ENCODE peak calls at places on chromosomes 2 and 18, in five cellular contexts. J, Z, A, U and O are unnamed samples.

GRCh38 chr2:128319773-128320608 is 1.3 kb upstream of the HS6ST1 start:
- DNase-seq in U (no peak), A (no peak), J (peak; percentile 58), Z (peak; percentile 38), O (no peak)

GRCh38 chr2:102138331-102138730 is 4.2 kb upstream of the IL1R1 start:
- DNase-seq in J (no peak), A (no peak), U (peak; percentile 21), Z (no peak), O (no peak)

GRCh38 chr2:232886176-232886575 is 16.1 kb downstream of the SNORC start:
- DNase-seq in Z (no peak), U (no peak), A (no peak), J (no peak), O (no peak)

GRCh38 chr18:79915161-79916127 is 36.0 kb downstream of the SLC66A2 start:
- DNase-seq in U (no peak), A (no peak), J (peak; percentile 45), Z (peak; percentile 39), O (no peak)

GRCh38 chr18:5057348-5058012 is 139.6 kb downstream of the AKAIN1 start:
- DNase-seq in A (peak; percentile 71), Z (peak; percentile 79), U (peak; percentile 12), J (peak; percentile 82), O (peak; percentile 75)

GRCh38 chr2:190408538-190409271 is 550 bp downstream of the MFSD6 start:
- DNase-seq in U (peak; percentile 14), A (peak; percentile 20), Z (peak; percentile 38), J (peak; percentile 61), O (peak; percentile 12)

GRCh38 chr2:219643788-219644398 is 16.5 kb downstream of the SLC4A3 start:
- DNase-seq in U (no peak), Z (peak; percentile 76), J (no peak), A (no peak), O (no peak)

GRCh38 chr2:177314194-177314593 is 49.7 kb upstream of the NFE2L2 start:
- DNase-seq in U (peak; percentile 60), A (no peak), Z (no peak), J (no peak), O (no peak)

GRCh38 chr2:17877811-17878221 is 651 bp upstream of the KCNS3 start:
- DNase-seq in U (peak; percentile 26), J (peak; percentile 58), Z (peak; percentile 44), A (peak; percentile 26), O (peak; percentile 31)

GRCh38 chr18:39561136-39561535 is 1995.5 kb upstream of the CELF4 start:
- DNase-seq in A (no peak), Z (no peak), J (no peak), U (peak; percentile 67), O (no peak)
- H2BK12ac ChIP-seq in A (no peak overlapping the region), Z (no peak overlapping the region), J (no peak overlapping the region), U (no peak overlapping the region), O (no peak overlapping the region)

GRCh38 chr2:171431677-171432167 is 2.1 kb downstream of the METTL8 start:
- DNase-seq in A (no peak), U (no peak), Z (peak; percentile 44), J (peak; percentile 50), O (no peak)

GRCh38 chr2:171433763-171434670 is at the start of the genes DCAF17 and METTL8:
- DNase-seq in Z (peak; percentile 98), A (peak; percentile 95), U (peak; percentile 96), J (peak; percentile 91), O (peak; percentile 94)

GRCh38 chr2:171430516-171431410 is 3.0 kb downstream of the METTL8 start:
- DNase-seq in U (no peak), J (no peak), A (no peak), Z (peak; percentile 55), O (no peak)

GRCh38 chr2:171432969-171433762 is 624 bp downstream of the METTL8 start:
- DNase-seq in Z (peak; percentile 45), J (no peak), A (no peak), U (peak; percentile 52), O (peak; percentile 42)

GRCh38 chr2:171432206-171432968 is 1.4 kb downstream of the METTL8 start:
- DNase-seq in Z (no peak), J (no peak), U (peak; percentile 56), A (no peak), O (no peak)
- H3K4me2 ChIP-seq in Z (peak overlapping the region; percentile 86), J (peak overlapping the region; percentile 96), U (no peak overlapping the region), A (no peak overlapping the region), O (no peak overlapping the region)

GRCh38 chr18:41939326-41939725 is 15.7 kb upstream of the PIK3C3 start:
- DNase-seq in A (no peak), Z (no peak), J (no peak), U (no peak), O (no peak)
- H3K23ac ChIP-seq in A (no peak overlapping the region), Z (no peak overlapping the region), J (no peak overlapping the region), U (no peak overlapping the region), O (no peak overlapping the region)

GRCh38 chr2:20052872-20053281 is 1.4 kb upstream of the LAPTM4A start:
- DNase-seq in U (peak; percentile 78), Z (no peak), J (no peak), A (no peak), O (peak; percentile 51)
- H2BK12ac ChIP-seq in U (no peak overlapping the region), Z (no peak overlapping the region), J (no peak overlapping the region), A (no peak overlapping the region), O (no peak overlapping the region)

DNA sequence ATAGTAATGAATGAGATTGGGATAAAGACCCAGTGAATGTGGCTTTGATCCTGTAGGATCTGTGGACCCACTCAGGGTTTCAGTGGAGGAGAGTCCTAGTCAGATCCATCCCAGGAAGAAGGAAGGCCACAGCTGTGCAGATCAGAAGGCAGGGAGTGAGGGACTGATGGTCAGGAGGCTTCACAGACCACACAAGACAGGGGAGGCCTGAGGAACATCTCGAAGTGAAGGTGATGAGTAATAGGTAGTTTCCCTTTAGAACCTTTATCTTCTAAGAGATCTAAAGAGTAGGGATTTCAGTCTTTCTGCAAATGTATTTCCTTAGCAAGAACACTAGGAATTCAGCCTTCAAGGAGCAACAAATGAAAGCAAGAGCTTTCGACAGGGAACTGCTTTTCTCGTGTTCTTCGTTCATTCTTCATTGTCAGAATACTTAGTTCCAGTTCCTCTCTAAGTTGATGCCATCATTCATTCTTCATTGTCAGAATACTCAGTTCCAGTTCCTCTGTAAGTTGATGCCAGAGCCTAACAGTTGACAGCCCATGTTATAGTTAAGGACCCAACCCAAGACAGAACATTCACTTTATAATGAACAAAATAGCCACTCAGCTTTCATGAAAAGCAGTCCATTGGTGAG is 150.2 kb upstream of the EPAS1 start:
- DNase-seq in J (no peak), Z (no peak), A (no peak), U (no peak), O (peak; percentile 85)
- H3K4me2 ChIP-seq in J (no peak overlapping the region), Z (no peak overlapping the region), A (no peak overlapping the region), U (no peak overlapping the region), O (no peak overlapping the region)

DNA sequence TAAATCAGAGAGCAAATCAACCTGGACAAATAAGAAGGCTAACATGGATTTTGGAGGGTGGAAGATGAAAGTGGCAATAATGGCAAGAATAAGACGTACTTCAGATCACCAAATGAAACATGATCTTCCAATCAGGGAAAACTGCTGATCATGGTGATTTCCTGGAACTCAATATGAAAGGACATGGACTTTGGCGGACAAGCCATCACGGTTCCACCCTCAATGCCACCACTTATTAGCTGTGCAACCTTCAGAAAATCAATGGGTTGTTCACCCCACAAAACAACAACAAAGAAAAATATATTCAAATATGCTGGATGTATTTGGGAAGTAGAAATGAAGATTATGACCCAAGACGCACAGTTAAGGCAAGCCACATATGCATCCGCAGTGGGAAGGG is 81.7 kb downstream of the PPP1R1C start:
- DNase-seq in Z (no peak), U (no peak), A (no peak), J (no peak), O (no peak)
- H3K23ac ChIP-seq in Z (no peak overlapping the region), U (no peak overlapping the region), A (no peak overlapping the region), J (no peak overlapping the region), O (no peak overlapping the region)

GRCh38 chr18:27363918-27364317 is 178.8 kb upstream of the CHST9 start:
- DNase-seq in Z (no peak), U (peak; percentile 30), J (no peak), A (no peak), O (peak; percentile 51)

GRCh38 chr18:27361477-27361876 is 176.4 kb upstream of the CHST9 start:
- DNase-seq in J (no peak), U (no peak), Z (no peak), A (no peak), O (no peak)

GRCh38 chr18:27366151-27366550 is 181.0 kb upstream of the CHST9 start:
- DNase-seq in U (peak; percentile 26), Z (no peak), A (no peak), J (no peak), O (no peak)
- H2BK12ac ChIP-seq in U (no peak overlapping the region), Z (no peak overlapping the region), A (no peak overlapping the region), J (no peak overlapping the region), O (no peak overlapping the region)

DNA sequence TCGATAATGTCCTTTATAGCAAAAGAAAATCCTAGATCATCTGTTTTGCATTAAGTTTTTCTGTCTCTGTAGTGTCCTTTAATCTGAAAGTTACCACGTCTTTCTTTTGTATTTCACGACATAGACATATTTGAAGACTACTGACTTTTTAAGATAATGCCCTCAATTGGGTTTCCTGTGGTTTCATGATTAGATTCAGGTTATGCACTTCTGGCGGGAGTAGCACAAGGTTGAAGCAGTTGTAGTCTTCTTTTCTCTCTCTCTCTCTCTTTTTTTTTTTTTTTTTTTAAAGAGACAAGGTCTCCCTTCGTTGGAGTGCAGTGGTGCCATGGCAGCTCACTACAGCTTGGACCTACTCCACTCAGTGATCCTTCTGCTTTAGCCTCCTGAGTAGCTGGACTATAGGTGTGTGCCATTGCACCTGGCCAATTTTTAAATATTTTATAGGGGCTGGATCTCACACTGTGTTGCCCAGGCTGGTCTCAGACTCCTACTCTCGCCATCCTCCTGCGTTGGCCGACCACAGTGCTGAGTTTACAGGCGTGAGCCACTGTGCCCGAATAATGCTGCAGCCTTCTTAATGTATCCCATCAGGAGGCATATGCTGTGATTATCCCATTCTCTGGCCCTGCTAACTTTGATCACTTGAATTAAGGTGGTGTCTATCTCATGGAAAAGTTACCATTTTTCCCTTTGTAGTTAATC is 3.9 kb downstream of the INPP4A start:
- DNase-seq in U (no peak), A (no peak), J (no peak), Z (no peak), O (no peak)
- H3K4me2 ChIP-seq in U (no peak overlapping the region), A (no peak overlapping the region), J (no peak overlapping the region), Z (no peak overlapping the region), O (no peak overlapping the region)

GRCh38 chr2:62597323-62597722 is 91.3 kb upstream of the TMEM17 start:
- DNase-seq in Z (no peak), J (no peak), A (no peak), U (peak; percentile 46), O (no peak)
- H3K23ac ChIP-seq in Z (no peak overlapping the region), J (no peak overlapping the region), A (no peak overlapping the region), U (no peak overlapping the region), O (no peak overlapping the region)

DNA sequence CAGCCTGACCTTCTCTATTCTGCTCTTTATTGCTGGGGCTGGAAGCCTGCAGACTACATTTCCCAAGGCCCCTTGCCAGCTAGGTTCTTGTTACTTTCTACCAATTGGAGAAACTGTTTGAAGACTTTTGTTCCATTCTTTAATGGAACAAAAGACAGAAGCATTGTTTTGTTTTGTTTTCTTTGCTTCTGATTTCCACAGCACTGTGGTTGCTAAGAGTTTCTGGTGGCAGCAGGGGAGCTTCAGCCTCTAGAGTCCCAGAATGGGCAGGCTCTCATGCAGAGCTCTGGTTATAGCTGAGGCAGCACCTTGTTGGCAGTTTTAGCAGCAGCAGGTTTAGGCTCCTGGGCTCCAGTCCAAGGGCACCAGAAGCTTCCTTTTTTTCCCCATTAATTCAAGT is 234.3 kb downstream of the ETAA1 start:
- DNase-seq in U (no peak), A (no peak), Z (no peak), J (no peak), O (no peak)
- H2BK12ac ChIP-seq in U (no peak overlapping the region), A (no peak overlapping the region), Z (no peak overlapping the region), J (no peak overlapping the region), O (no peak overlapping the region)